ENCODE peak calls at places on chromosomes 5 and 9, in seven cellular contexts. One of them, this sample, is unnamed.
A peak's percentile ranks its signal among the peaks of the same experiment; 100 is the strongest.

GRCh38 chr5:139138790-139139189 is 59.4 kb downstream of the SIL1 start:
- DNase-seq in HCT116: peak; percentile 45
- DNase-seq in SK-N-MC: no peak
- DNase-seq in astrocyte: peak; percentile 61
- DNase-seq in psoas muscle: peak; percentile 75
- DNase-seq in uterus: peak; percentile 35
- DNase-seq in BE2C: no peak
- DNase-seq in this sample: peak; percentile 66

GRCh38 chr9:125632321-125633115 is 74.5 kb downstream of the MAPKAP1 start:
- DNase-seq in HCT116: no peak
- DNase-seq in SK-N-MC: no peak
- DNase-seq in astrocyte: peak; percentile 72
- DNase-seq in psoas muscle: no peak
- DNase-seq in uterus: no peak
- DNase-seq in BE2C: no peak
- DNase-seq in this sample: no peak

GRCh38 chr5:174344335-174344734 is 298.8 kb downstream of the NSG2 start:
- DNase-seq in HCT116: no peak
- DNase-seq in SK-N-MC: no peak
- DNase-seq in astrocyte: no peak
- DNase-seq in psoas muscle: no peak
- DNase-seq in uterus: no peak
- DNase-seq in BE2C: no peak
- DNase-seq in this sample: no peak

GRCh38 chr5:173880306-173880985 is 7.7 kb upstream of the CPEB4 start:
- DNase-seq in HCT116: no peak
- DNase-seq in SK-N-MC: no peak
- DNase-seq in astrocyte: peak; percentile 93
- DNase-seq in psoas muscle: no peak
- DNase-seq in uterus: no peak
- DNase-seq in BE2C: no peak
- DNase-seq in this sample: no peak

GRCh38 chr5:5135957-5136676 is 4.0 kb upstream of the ADAMTS16 start:
- DNase-seq in HCT116: no peak
- DNase-seq in SK-N-MC: no peak
- DNase-seq in astrocyte: no peak
- DNase-seq in psoas muscle: no peak
- DNase-seq in uterus: no peak
- DNase-seq in BE2C: no peak
- DNase-seq in this sample: no peak

GRCh38 chr5:159338143-159338542 is 7.9 kb upstream of the IL12B start:
- DNase-seq in HCT116: no peak
- DNase-seq in SK-N-MC: no peak
- DNase-seq in astrocyte: no peak
- DNase-seq in psoas muscle: no peak
- DNase-seq in uterus: no peak
- DNase-seq in BE2C: no peak
- DNase-seq in this sample: no peak

GRCh38 chr9:106885451-106885850 is 22.5 kb downstream of the ZNF462 start:
- DNase-seq in HCT116: no peak
- DNase-seq in SK-N-MC: no peak
- DNase-seq in astrocyte: peak; percentile 75
- DNase-seq in psoas muscle: peak; percentile 58
- DNase-seq in uterus: no peak
- DNase-seq in BE2C: no peak
- DNase-seq in this sample: no peak

GRCh38 chr5:174459832-174460448 is 264.4 kb upstream of the MSX2 start:
- DNase-seq in HCT116: no peak
- DNase-seq in SK-N-MC: no peak
- DNase-seq in astrocyte: no peak
- DNase-seq in psoas muscle: no peak
- DNase-seq in uterus: no peak
- DNase-seq in BE2C: no peak
- DNase-seq in this sample: no peak

GRCh38 chr9:74949859-74950258 is 2.9 kb downstream of the C9orf40 start:
- DNase-seq in HCT116: no peak
- DNase-seq in SK-N-MC: no peak
- DNase-seq in astrocyte: no peak
- DNase-seq in psoas muscle: no peak
- DNase-seq in uterus: no peak
- DNase-seq in BE2C: no peak
- DNase-seq in this sample: no peak

GRCh38 chr9:134420974-134421432 is 94.7 kb downstream of the RXRA start:
- DNase-seq in HCT116: no peak
- DNase-seq in SK-N-MC: no peak
- DNase-seq in astrocyte: no peak
- DNase-seq in psoas muscle: peak; percentile 74
- DNase-seq in uterus: peak; percentile 62
- DNase-seq in BE2C: no peak
- DNase-seq in this sample: no peak

GRCh38 chr5:100676807-100677631 is 141.8 kb downstream of the FAM174A start:
- DNase-seq in HCT116: no peak
- DNase-seq in SK-N-MC: no peak
- DNase-seq in astrocyte: peak; percentile 96
- DNase-seq in psoas muscle: no peak
- DNase-seq in uterus: no peak
- DNase-seq in BE2C: no peak
- DNase-seq in this sample: no peak

GRCh38 chr5:136132087-136132486 is 558 bp upstream of the SMAD5 start:
- DNase-seq in HCT116: no peak
- DNase-seq in SK-N-MC: no peak
- DNase-seq in astrocyte: no peak
- DNase-seq in psoas muscle: peak; percentile 52
- DNase-seq in uterus: peak; percentile 27
- DNase-seq in BE2C: peak; percentile 35
- DNase-seq in this sample: no peak

GRCh38 chr9:119074017-119074416 is 295.2 kb downstream of the BRINP1 start:
- DNase-seq in HCT116: no peak
- DNase-seq in SK-N-MC: no peak
- DNase-seq in astrocyte: no peak
- DNase-seq in psoas muscle: no peak
- DNase-seq in uterus: no peak
- DNase-seq in BE2C: no peak
- DNase-seq in this sample: no peak

GRCh38 chr9:71737455-71737854 is 30.9 kb downstream of the CEMIP2 start:
- DNase-seq in HCT116: no peak
- DNase-seq in SK-N-MC: no peak
- DNase-seq in astrocyte: peak; percentile 36
- DNase-seq in psoas muscle: no peak
- DNase-seq in uterus: no peak
- DNase-seq in BE2C: no peak
- DNase-seq in this sample: peak; percentile 67

GRCh38 chr5:39080597-39081204 is 6.5 kb upstream of the RICTOR start:
- DNase-seq in HCT116: peak; percentile 60
- DNase-seq in SK-N-MC: no peak
- DNase-seq in astrocyte: peak; percentile 56
- DNase-seq in psoas muscle: no peak
- DNase-seq in uterus: peak; percentile 59
- DNase-seq in BE2C: peak; percentile 42
- DNase-seq in this sample: peak; percentile 50

GRCh38 chr9:967436-967835 is 9.0 kb upstream of the DMRT3 start:
- DNase-seq in HCT116: no peak
- DNase-seq in SK-N-MC: no peak
- DNase-seq in astrocyte: no peak
- DNase-seq in psoas muscle: no peak
- DNase-seq in uterus: no peak
- DNase-seq in BE2C: no peak
- DNase-seq in this sample: no peak

GRCh38 chr5:80083115-80083890 is 48.2 kb downstream of the THBS4 start:
- DNase-seq in HCT116: peak; percentile 71
- DNase-seq in SK-N-MC: peak; percentile 64
- DNase-seq in astrocyte: peak; percentile 68
- DNase-seq in psoas muscle: no peak
- DNase-seq in uterus: peak; percentile 53
- DNase-seq in BE2C: peak; percentile 23
- DNase-seq in this sample: no peak

GRCh38 chr5:80077317-80077716 is 42.2 kb downstream of the THBS4 start:
- DNase-seq in HCT116: no peak
- DNase-seq in SK-N-MC: no peak
- DNase-seq in astrocyte: no peak
- DNase-seq in psoas muscle: no peak
- DNase-seq in uterus: no peak
- DNase-seq in BE2C: no peak
- DNase-seq in this sample: no peak

GRCh38 chr5:80082731-80083114 is 47.6 kb downstream of the THBS4 start:
- DNase-seq in HCT116: peak; percentile 22
- DNase-seq in SK-N-MC: no peak
- DNase-seq in astrocyte: peak; percentile 56
- DNase-seq in psoas muscle: peak; percentile 86
- DNase-seq in uterus: peak; percentile 73
- DNase-seq in BE2C: peak; percentile 90
- DNase-seq in this sample: peak; percentile 55

GRCh38 chr5:80078921-80079320 is 43.8 kb downstream of the THBS4 start:
- DNase-seq in HCT116: no peak
- DNase-seq in SK-N-MC: no peak
- DNase-seq in astrocyte: no peak
- DNase-seq in psoas muscle: no peak
- DNase-seq in uterus: no peak
- DNase-seq in BE2C: no peak
- DNase-seq in this sample: no peak

DNA sequence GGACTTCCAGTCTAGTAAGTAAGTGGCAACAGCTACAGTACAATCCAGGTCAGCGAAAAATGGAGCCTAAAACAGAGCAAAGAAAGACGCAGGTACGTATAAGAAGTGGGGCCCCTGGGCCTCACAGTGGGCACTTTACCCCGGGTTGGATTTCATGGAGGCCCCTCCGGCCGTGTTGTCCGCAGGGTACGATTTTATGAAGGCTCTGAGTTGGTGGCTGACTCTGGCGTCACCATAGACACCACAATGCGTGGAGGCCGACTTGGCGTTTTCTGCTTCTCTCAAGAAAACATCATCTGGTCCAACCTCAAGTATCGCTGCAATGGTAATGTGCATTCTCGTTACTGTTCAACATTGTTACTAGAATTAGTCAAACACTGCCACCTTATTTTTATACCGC is 47.1 kb downstream of the THBS4 start:
- DNase-seq in HCT116: no peak
- DNase-seq in SK-N-MC: no peak
- DNase-seq in astrocyte: no peak
- DNase-seq in psoas muscle: no peak
- DNase-seq in uterus: no peak
- DNase-seq in BE2C: no peak
- DNase-seq in this sample: no peak
- H3K9me3 ChIP-seq in HCT116: no peaks in the 10 kb centered on the region
- H3K9me3 ChIP-seq in SK-N-MC: no peaks in the 10 kb centered on the region
- H3K9me3 ChIP-seq in astrocyte: no peaks in the 10 kb centered on the region
- H3K9me3 ChIP-seq in psoas muscle: no peaks in the 10 kb centered on the region
- H3K9me3 ChIP-seq in uterus: no peaks in the 10 kb centered on the region
- H3K9me3 ChIP-seq in BE2C: no peaks in the 10 kb centered on the region
- H3K9me3 ChIP-seq in this sample: no peaks in the 10 kb centered on the region

DNA sequence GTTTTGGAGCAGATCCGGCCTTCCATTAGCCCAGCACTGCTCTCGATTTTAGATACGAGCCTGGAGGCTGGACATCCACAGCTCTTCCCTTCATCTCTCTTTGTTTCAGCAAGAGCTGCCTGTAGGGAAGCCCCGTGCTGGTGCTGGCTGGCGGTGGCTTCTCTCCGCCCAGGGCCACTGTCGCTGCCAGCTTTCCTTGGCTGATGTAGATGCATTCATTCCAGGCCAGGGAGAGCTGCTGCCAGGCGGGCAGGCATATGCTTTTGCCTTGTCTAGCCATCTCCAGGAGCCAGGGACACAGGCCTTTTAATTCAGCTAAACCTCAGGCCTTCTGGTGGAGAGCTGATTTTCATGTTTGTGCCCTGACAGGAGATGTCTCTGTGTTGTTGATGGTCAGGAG is 409.3 kb upstream of the CLINT1 start:
- DNase-seq in HCT116: no peak
- DNase-seq in SK-N-MC: no peak
- DNase-seq in astrocyte: no peak
- DNase-seq in psoas muscle: no peak
- DNase-seq in uterus: no peak
- DNase-seq in BE2C: no peak
- DNase-seq in this sample: no peak
- H3K9me3 ChIP-seq in HCT116: no peaks in the 10 kb centered on the region
- H3K9me3 ChIP-seq in SK-N-MC: no peaks in the 10 kb centered on the region
- H3K9me3 ChIP-seq in astrocyte: peaks cover 3% of the 10 kb centered on the region
- H3K9me3 ChIP-seq in psoas muscle: peaks cover 9% of the 10 kb centered on the region
- H3K9me3 ChIP-seq in uterus: no peaks in the 10 kb centered on the region
- H3K9me3 ChIP-seq in BE2C: no peaks in the 10 kb centered on the region
- H3K9me3 ChIP-seq in this sample: peaks cover 3% of the 10 kb centered on the region

GRCh38 chr5:60577116-60577515 is 122.8 kb downstream of the DEPDC1B start:
- DNase-seq in HCT116: no peak
- DNase-seq in SK-N-MC: no peak
- DNase-seq in astrocyte: peak; percentile 75
- DNase-seq in psoas muscle: no peak
- DNase-seq in uterus: no peak
- DNase-seq in BE2C: no peak
- DNase-seq in this sample: no peak

GRCh38 chr5:60583598-60583997 is 116.4 kb downstream of the DEPDC1B start:
- DNase-seq in HCT116: no peak
- DNase-seq in SK-N-MC: no peak
- DNase-seq in astrocyte: peak; percentile 8
- DNase-seq in psoas muscle: no peak
- DNase-seq in uterus: no peak
- DNase-seq in BE2C: peak; percentile 13
- DNase-seq in this sample: no peak

GRCh38 chr5:60576425-60576824 is 123.5 kb downstream of the DEPDC1B start:
- DNase-seq in HCT116: no peak
- DNase-seq in SK-N-MC: no peak
- DNase-seq in astrocyte: no peak
- DNase-seq in psoas muscle: no peak
- DNase-seq in uterus: no peak
- DNase-seq in BE2C: no peak
- DNase-seq in this sample: no peak

GRCh38 chr5:60578295-60578694 is 121.7 kb downstream of the DEPDC1B start:
- DNase-seq in HCT116: no peak
- DNase-seq in SK-N-MC: no peak
- DNase-seq in astrocyte: no peak
- DNase-seq in psoas muscle: no peak
- DNase-seq in uterus: no peak
- DNase-seq in BE2C: no peak
- DNase-seq in this sample: no peak
- H3K9me3 ChIP-seq in HCT116: no peaks in the 10 kb centered on the region
- H3K9me3 ChIP-seq in SK-N-MC: no peaks in the 10 kb centered on the region
- H3K9me3 ChIP-seq in astrocyte: no peaks in the 10 kb centered on the region
- H3K9me3 ChIP-seq in psoas muscle: no peaks in the 10 kb centered on the region
- H3K9me3 ChIP-seq in uterus: no peaks in the 10 kb centered on the region
- H3K9me3 ChIP-seq in BE2C: no peaks in the 10 kb centered on the region
- H3K9me3 ChIP-seq in this sample: no peaks in the 10 kb centered on the region

GRCh38 chr9:138064547-138064946 is 187.0 kb downstream of the CACNA1B start:
- DNase-seq in HCT116: no peak
- DNase-seq in SK-N-MC: no peak
- DNase-seq in astrocyte: no peak
- DNase-seq in psoas muscle: no peak
- DNase-seq in uterus: no peak
- DNase-seq in BE2C: no peak
- DNase-seq in this sample: no peak
- H3K9me3 ChIP-seq in HCT116: no peaks in the 10 kb centered on the region
- H3K9me3 ChIP-seq in SK-N-MC: no peaks in the 10 kb centered on the region
- H3K9me3 ChIP-seq in astrocyte: peaks cover 9% of the 10 kb centered on the region
- H3K9me3 ChIP-seq in psoas muscle: no peaks in the 10 kb centered on the region
- H3K9me3 ChIP-seq in uterus: no peaks in the 10 kb centered on the region
- H3K9me3 ChIP-seq in BE2C: no peaks in the 10 kb centered on the region
- H3K9me3 ChIP-seq in this sample: no peaks in the 10 kb centered on the region

This sample was measured in stomach.